ENCODE peak calls at places on chromosomes 3 and 15, in ten cellular contexts. Q, R, G, P, U, C, S, O, J and M are unnamed samples.

GRCh38 chr3:129593595-129594339 is 12.7 kb downstream of the PLXND1 start:
- DNase-seq in Q (no peak), R (no peak), G (peak; percentile 83), P (peak; percentile 52), U (no peak), C (no peak), S (peak; percentile 89), O (no peak), J (no peak), M (peak; percentile 70)

GRCh38 chr3:126127904-126128303 is 44.0 kb upstream of the SLC41A3 start:
- DNase-seq in Q (peak; percentile 18), R (no peak), G (no peak), P (no peak), U (peak; percentile 33), C (no peak), S (peak; percentile 58), O (no peak), J (no peak), M (no peak)

GRCh38 chr15:90362936-90363212 is 10.8 kb downstream of the ZNF774 start:
- DNase-seq in Q (no peak), R (no peak), G (no peak), P (no peak), U (no peak), C (no peak), S (no peak), O (peak; percentile 61), J (peak; percentile 74), M (no peak)

GRCh38 chr15:58556541-58556940 is 124.8 kb downstream of the LIPC start:
- DNase-seq in Q (no peak), R (no peak), G (no peak), P (no peak), U (no peak), C (no peak), S (no peak), O (no peak), J (no peak), M (no peak)

GRCh38 chr3:18645603-18646002 is 220.5 kb upstream of the SATB1 start:
- DNase-seq in Q (no peak), R (no peak), G (no peak), P (no peak), U (no peak), C (no peak), S (no peak), O (no peak), J (no peak), M (no peak)

GRCh38 chr15:79057050-79057449 is 33.5 kb downstream of the RASGRF1 start:
- DNase-seq in Q (no peak), R (no peak), G (no peak), P (no peak), U (no peak), C (no peak), S (peak; percentile 59), O (no peak), J (no peak), M (no peak)

GRCh38 chr3:166575166-166575565 is 737.9 kb upstream of the BCHE start:
- DNase-seq in Q (no peak), R (no peak), G (no peak), P (no peak), U (no peak), C (no peak), S (no peak), O (no peak), J (no peak), M (no peak)

GRCh38 chr3:14595561-14595960 is 55.4 kb upstream of the GRIP2 start:
- DNase-seq in Q (no peak), R (no peak), G (no peak), P (no peak), U (no peak), C (peak; percentile 40), S (peak; percentile 51), O (no peak), J (no peak), M (no peak)

GRCh38 chr3:14386254-14386653 is 16.2 kb upstream of the SLC6A6 start:
- DNase-seq in Q (no peak), R (no peak), G (no peak), P (no peak), U (no peak), C (no peak), S (no peak), O (no peak), J (no peak), M (no peak)

GRCh38 chr15:66713843-66714508 is 11.9 kb downstream of the SMAD6 start:
- DNase-seq in Q (no peak), R (no peak), G (peak; percentile 91), P (no peak), U (no peak), C (no peak), S (no peak), O (no peak), J (no peak), M (no peak)

GRCh38 chr3:170493712-170494182 is 75.1 kb downstream of the CLDN11 start:
- DNase-seq in Q (no peak), R (no peak), G (no peak), P (no peak), U (no peak), C (no peak), S (no peak), O (no peak), J (peak; percentile 58), M (no peak)

GRCh38 chr15:32956006-32956405 is 238.2 kb downstream of the GREM1 start:
- DNase-seq in Q (no peak), R (no peak), G (peak; percentile 63), P (peak; percentile 64), U (no peak), C (no peak), S (no peak), O (peak; percentile 75), J (peak; percentile 39), M (no peak)

GRCh38 chr3:4350789-4351163 is 47.6 kb downstream of the SETMAR start:
- DNase-seq in Q (no peak), R (peak; percentile 47), G (peak; percentile 72), P (peak; percentile 67), U (no peak), C (no peak), S (no peak), O (peak; percentile 76), J (peak; percentile 29), M (no peak)

GRCh38 chr15:55742927-55743614 is at the start of gene PRTG:
- DNase-seq in Q (peak; percentile 65), R (no peak), G (no peak), P (peak; percentile 97), U (peak; percentile 71), C (peak; percentile 69), S (peak; percentile 70), O (peak; percentile 24), J (no peak), M (peak; percentile 95)

GRCh38 chr3:173632945-173633344 is 235.4 kb downstream of the NLGN1 start:
- DNase-seq in Q (no peak), R (no peak), G (no peak), P (no peak), U (no peak), C (no peak), S (no peak), O (no peak), J (no peak), M (no peak)

GRCh38 chr3:29936766-29937165 is 655.9 kb downstream of the RBMS3 start:
- DNase-seq in Q (no peak), R (no peak), G (no peak), P (no peak), U (no peak), C (no peak), S (no peak), O (no peak), J (no peak), M (no peak)

GRCh38 chr15:89099968-89100367 is 11.7 kb downstream of the ABHD2 start:
- DNase-seq in Q (no peak), R (no peak), G (no peak), P (no peak), U (no peak), C (no peak), S (no peak), O (no peak), J (peak; percentile 56), M (no peak)
- H3K4me1 ChIP-seq in Q (peaks cover 78% of the 10 kb centered on the region), R (peaks cover 56% of the 10 kb centered on the region), G (no peaks in the 10 kb centered on the region), P (no peaks in the 10 kb centered on the region), U (peaks cover 8% of the 10 kb centered on the region), C (peaks cover 64% of the 10 kb centered on the region), S (peaks cover 93% of the 10 kb centered on the region), O (peaks cover 76% of the 10 kb centered on the region), J (peaks cover 32% of the 10 kb centered on the region), M (peaks cover 57% of the 10 kb centered on the region)

DNA sequence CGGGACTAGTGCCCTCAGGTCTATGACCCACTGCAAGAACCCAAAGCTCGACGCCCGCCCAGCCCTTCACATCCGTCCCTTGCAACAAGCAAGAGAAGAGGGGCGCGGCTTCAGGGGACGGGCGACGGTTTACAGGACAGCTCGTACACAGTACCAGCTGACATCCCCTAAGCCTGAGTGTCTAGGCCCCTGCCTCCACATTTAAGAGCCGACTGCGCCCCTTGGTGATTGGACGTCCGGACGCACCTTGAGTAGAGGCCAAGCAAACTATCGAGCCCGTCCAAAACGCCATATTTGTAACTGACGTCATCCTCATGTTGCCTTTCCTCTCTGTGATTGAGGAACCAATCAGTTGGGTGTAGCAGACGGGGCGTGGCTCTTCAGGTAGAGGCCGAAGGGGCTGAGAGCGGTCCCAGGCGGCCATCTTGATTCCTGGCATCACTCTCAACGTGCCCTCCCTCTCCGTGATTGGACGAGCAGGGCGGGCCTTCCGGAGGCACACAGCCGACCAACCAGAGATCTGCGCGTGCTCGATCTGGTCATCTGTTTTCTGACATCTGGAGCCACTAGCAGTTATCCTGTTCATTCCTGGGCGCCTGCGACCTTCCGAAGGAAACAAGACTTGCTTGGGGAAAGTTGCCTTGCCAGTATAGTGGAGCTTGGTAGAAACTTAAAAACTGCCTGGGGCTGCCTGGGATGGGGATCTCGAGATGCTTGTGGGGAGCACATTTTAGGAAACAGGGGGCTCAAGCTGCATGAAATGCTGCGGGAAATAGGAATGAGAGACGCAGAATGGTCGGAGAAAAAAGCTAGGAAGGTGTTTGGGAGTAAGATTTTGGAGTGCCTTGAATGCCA is 4.0 kb upstream of the RPL14 start:
- DNase-seq in Q (peak; percentile 98), R (peak; percentile 87), G (peak; percentile 98), P (peak; percentile 99), U (peak; percentile 98), C (peak; percentile 99), S (peak; percentile 100), O (peak; percentile 99), J (peak; percentile 97), M (peak; percentile 100)
- TF ChIP-seq CTCF in Q (no peak), R (no peak), G (no peak), P (no peak), U (no peak), C (no peak), S (no peak), O (no peak), J (peak; percentile 28), M (no peak)

DNA sequence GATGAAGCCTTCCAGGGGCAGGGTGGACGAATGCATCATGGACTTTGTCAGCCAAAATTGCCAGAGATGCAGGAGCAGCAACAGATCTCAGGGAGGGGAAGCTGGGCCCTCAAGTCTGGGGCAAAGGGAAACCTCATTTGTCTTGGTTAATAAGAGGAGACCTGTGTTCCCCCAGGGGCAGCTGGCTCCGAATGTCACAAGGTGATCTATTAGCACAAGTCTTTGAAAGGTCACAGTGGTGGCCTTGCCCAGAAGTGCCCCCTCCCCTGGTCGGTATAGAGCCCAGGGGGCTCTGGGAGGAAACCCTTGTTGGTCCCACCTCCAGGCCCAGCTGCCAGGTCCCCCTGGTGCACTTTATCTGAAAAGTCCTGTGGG is 46.2 kb downstream of the ABTB1 start:
- DNase-seq in Q (no peak), R (no peak), G (no peak), P (no peak), U (no peak), C (no peak), S (peak; percentile 47), O (no peak), J (no peak), M (no peak)
- H3K4me1 ChIP-seq in Q (peaks cover 22% of the 10 kb centered on the region), R (no peaks in the 10 kb centered on the region), G (no peaks in the 10 kb centered on the region), P (peaks cover 25% of the 10 kb centered on the region), U (no peaks in the 10 kb centered on the region), C (no peaks in the 10 kb centered on the region), S (peaks cover 38% of the 10 kb centered on the region), O (peaks cover 7% of the 10 kb centered on the region), J (peaks cover 6% of the 10 kb centered on the region), M (peaks cover 22% of the 10 kb centered on the region)

GRCh38 chr15:60444289-60444912 is 34.5 kb downstream of the ICE2 start:
- DNase-seq in Q (no peak), R (no peak), G (no peak), P (no peak), U (no peak), C (no peak), S (no peak), O (peak; percentile 45), J (no peak), M (no peak)
- TF ChIP-seq CTCF in Q (no peak), R (peak; percentile 64), G (peak; percentile 54), P (peak; percentile 46), U (no peak), C (peak; percentile 6), S (no peak), O (peak; percentile 66), J (peak; percentile 86), M (peak; percentile 34)